ENCODE peak calls at places on chromosome 1, in four cellular contexts. C is epithelial cell of esophagus; M is NCI-H82; R is stimulated activated CD8-positive, alpha-beta memory T cell treated with anti-CD3 and anti-CD28 coated beads, Interleukin-15, amount 100 ng/mL, for 48 hours. N is an unnamed sample.

GRCh38 chr1:85372683-85373446 is 92.1 kb downstream of the DDAH1 start:
- DNase-seq in R (no peak), C (peak; percentile 7), M (no peak), N (no peak)

GRCh38 chr1:44237721-44238457 is 24.6 kb downstream of the DMAP1 start:
- DNase-seq in M (peak; percentile 96), R (peak; percentile 37), C (no peak), N (no peak)

GRCh38 chr1:61011514-61012263 is 70.7 kb upstream of the NFIA start:
- DNase-seq in M (no peak), C (no peak), R (no peak), N (no peak)

GRCh38 chr1:6447016-6447817 is 18.8 kb downstream of the TNFRSF25 start:
- DNase-seq in R (no peak), M (no peak), C (no peak), N (no peak)

GRCh38 chr1:36285450-36286101 is 20.6 kb upstream of the SH3D21 start:
- DNase-seq in C (peak; percentile 89), M (peak; percentile 87), R (no peak), N (peak; percentile 27)

GRCh38 chr1:100188617-100189016 is 10.6 kb upstream of the LRRC39 start:
- DNase-seq in C (no peak), M (peak; percentile 16), R (no peak), N (no peak)

GRCh38 chr1:52296345-52296744 is 69.7 kb downstream of the CC2D1B start:
- DNase-seq in R (no peak), M (peak; percentile 80), C (peak; percentile 73), N (peak; percentile 10)

GRCh38 chr1:170959385-170959784 is 24.1 kb downstream of the MROH9 start:
- DNase-seq in R (no peak), M (no peak), C (peak; percentile 76), N (no peak)

GRCh38 chr1:153647375-153647714 is 11.2 kb upstream of the SNAPIN start:
- DNase-seq in M (peak; percentile 62), C (no peak), R (no peak), N (no peak)

GRCh38 chr1:221718391-221719277 is 23.3 kb downstream of the DUSP10 start:
- DNase-seq in C (no peak), M (peak; percentile 95), R (no peak), N (no peak)

GRCh38 chr1:6614019-6614952 is 755 bp downstream of the PHF13 start:
- DNase-seq in C (no peak), M (peak; percentile 69), R (peak; percentile 38), N (no peak)

GRCh38 chr1:30412241-30413110 is 310.9 kb downstream of the MATN1 start:
- DNase-seq in R (no peak), M (no peak), C (peak; percentile 25), N (no peak)

GRCh38 chr1:201501812-201502510 is 5.0 kb downstream of the CSRP1 start:
- DNase-seq in R (no peak), M (peak; percentile 45), C (no peak), N (no peak)

GRCh38 chr1:52814465-52814864 is 28.1 kb upstream of the ZYG11A start:
- DNase-seq in M (no peak), C (peak; percentile 86), R (no peak), N (no peak)

GRCh38 chr1:32848354-32849063 is 22.2 kb downstream of the FNDC5 start:
- DNase-seq in C (no peak), R (no peak), M (peak; percentile 64), N (no peak)

N was measured in brain pericyte.